ENCODE peak calls at places on chromosome 7, in six cellular contexts. S is amniotic epithelial cell, R is anterior cingulate cortex, A is naive B cell, D is WTC11, Z is heart right ventricle. H is an unnamed sample.

GRCh38 chr7:116906391-116906790 is 44.0 kb downstream of the CAPZA2 start:
- DNase-seq in D (no peak), S (no peak), A (no peak), R (no peak), Z (no peak), H (no peak)

GRCh38 chr7:116593359-116594075 is 68.7 kb downstream of the CAV1 start:
- DNase-seq in A (no peak), R (no peak), Z (no peak), D (no peak), S (no peak), H (peak; percentile 27)

GRCh38 chr7:23468721-23469149 is 1.6 kb downstream of the IGF2BP3 start:
- DNase-seq in R (no peak), S (no peak), D (no peak), A (no peak), Z (no peak), H (peak; percentile 31)

GRCh38 chr7:119572132-119572531 is 700.8 kb upstream of the KCND2 start:
- DNase-seq in D (peak; percentile 24), R (no peak), Z (peak; percentile 7), S (no peak), A (no peak), H (no peak)

GRCh38 chr7:91609525-91609924 is 271.0 kb downstream of the MTERF1 start:
- DNase-seq in S (no peak), A (no peak), R (no peak), D (no peak), Z (no peak), H (no peak)

GRCh38 chr7:158616050-158616449 is 28.4 kb upstream of the PTPRN2 start:
- DNase-seq in D (no peak), Z (no peak), R (no peak), S (peak; percentile 41), A (no peak), H (no peak)

GRCh38 chr7:106375499-106375898 is 90.7 kb upstream of the NAMPT start:
- DNase-seq in A (no peak), R (no peak), D (no peak), Z (peak; percentile 23), S (no peak), H (no peak)

GRCh38 chr7:130894146-130895005 is 160.4 kb upstream of the KLF14 start:
- DNase-seq in A (no peak), R (no peak), S (peak; percentile 73), Z (peak; percentile 70), D (peak; percentile 34), H (no peak)

GRCh38 chr7:87447251-87447650 is 28.2 kb downstream of the ABCB4 start:
- DNase-seq in Z (no peak), A (no peak), R (no peak), D (no peak), S (no peak), H (no peak)

GRCh38 chr7:100167912-100168323 is 499 bp downstream of the GAL3ST4 start:
- DNase-seq in D (no peak), A (no peak), S (no peak), R (no peak), Z (no peak), H (peak; percentile 63)

GRCh38 chr7:54838540-54838925 is 79.5 kb upstream of the SEC61G start:
- DNase-seq in D (no peak), S (no peak), A (no peak), R (no peak), Z (no peak), H (no peak)

GRCh38 chr7:132081686-132082085 is 494.6 kb downstream of the PLXNA4 start:
- DNase-seq in Z (no peak), D (no peak), R (no peak), A (no peak), S (no peak), H (no peak)

GRCh38 chr7:119783799-119784198 is 489.2 kb upstream of the KCND2 start:
- DNase-seq in Z (peak; percentile 5), S (peak; percentile 59), R (no peak), D (no peak), A (no peak), H (no peak)

GRCh38 chr7:30226593-30227268 is 57.7 kb upstream of the ZNRF2 start:
- DNase-seq in S (no peak), Z (no peak), D (peak; percentile 66), R (no peak), A (no peak), H (peak; percentile 84)

GRCh38 chr7:139990142-139990535 is 72.6 kb downstream of the PARP12 start:
- DNase-seq in Z (no peak), A (no peak), S (no peak), D (no peak), R (no peak), H (no peak)

H was measured in GM23338.